ENCODE peak calls at places on chromosomes 6 and 20, in ten cellular contexts. Y is fibroblast of mammary gland, C is tibial artery, E is HFFc6, D is HepG2, W is kidney, N is ovary, L is neural progenitor cell, Q is endothelial cell of umbilical vein, J is GM13976. A is an unnamed sample.

GRCh38 chr6:110421749-110422443 is 6.5 kb upstream of the DDO start:
- DNase-seq in Y (no peak), C (no peak), E (no peak), D (no peak), W (no peak), N (no peak), L (no peak), Q (no peak), J (no peak), A (no peak)

GRCh38 chr6:161395832-161396231 is 122.0 kb upstream of the AGPAT4 start:
- DNase-seq in Y (no peak), C (no peak), E (no peak), D (no peak), W (no peak), N (no peak), L (no peak), Q (no peak), J (no peak), A (no peak)

GRCh38 chr6:45667265-45667664 is 289.5 kb upstream of the SUPT3H start:
- DNase-seq in Y (no peak), C (no peak), E (no peak), D (no peak), W (no peak), N (no peak), L (peak; percentile 40), Q (no peak), J (no peak), A (no peak)

GRCh38 chr6:52788478-52788877 is 15.1 kb downstream of the GSTA1 start:
- DNase-seq in Y (no peak), C (no peak), E (no peak), D (peak; percentile 35), W (no peak), N (no peak), L (no peak), Q (no peak), J (no peak), A (no peak)

GRCh38 chr20:8853805-8854338 is 215.0 kb upstream of the PLCB4 start:
- DNase-seq in Y (peak; percentile 84), C (no peak), E (peak; percentile 86), D (peak; percentile 89), W (no peak), N (peak; percentile 29), L (peak; percentile 81), Q (peak; percentile 90), J (peak; percentile 39), A (peak; percentile 46)

GRCh38 chr6:96886519-96886918 is 11.2 kb downstream of the NDUFAF4 start:
- DNase-seq in Y (no peak), C (no peak), E (no peak), D (no peak), W (no peak), N (no peak), L (no peak), Q (no peak), J (no peak), A (no peak)

GRCh38 chr6:51812231-51812630 is 275.2 kb downstream of the PKHD1 start:
- DNase-seq in Y (no peak), C (no peak), E (no peak), D (no peak), W (no peak), N (no peak), L (no peak), Q (no peak), J (no peak), A (no peak)

GRCh38 chr6:169700296-169700695 is 1.5 kb downstream of the WDR27 start:
- DNase-seq in Y (peak; percentile 22), C (no peak), E (peak; percentile 45), D (no peak), W (no peak), N (no peak), L (no peak), Q (peak; percentile 24), J (no peak), A (no peak)

GRCh38 chr20:3156811-3157619 is 2.6 kb downstream of the FASTKD5 start:
- DNase-seq in Y (peak; percentile 15), C (no peak), E (no peak), D (no peak), W (no peak), N (no peak), L (no peak), Q (no peak), J (peak; percentile 68), A (peak; percentile 69)

GRCh38 chr6:142408409-142408808 is 106.6 kb downstream of the ADGRG6 start:
- DNase-seq in Y (peak; percentile 42), C (no peak), E (no peak), D (no peak), W (no peak), N (no peak), L (no peak), Q (peak; percentile 50), J (no peak), A (no peak)
- TF ChIP-seq CTCF in Y (peak; percentile 36), C (no peak), E (peak; percentile 52), D (no peak), W (no peak), N (no peak), L (peak; percentile 15), Q (peak; percentile 14), J (no peak), A (no peak)

GRCh38 chr6:163935158-163935762 is 520.7 kb downstream of the QKI start:
- DNase-seq in Y (no peak), C (no peak), E (no peak), D (no peak), W (no peak), N (no peak), L (no peak), Q (peak; percentile 30), J (no peak), A (no peak)
- TF ChIP-seq CTCF in Y (no peak), C (no peak), E (no peak), D (no peak), W (no peak), N (no peak), L (no peak), Q (no peak), J (no peak), A (no peak)

DNA sequence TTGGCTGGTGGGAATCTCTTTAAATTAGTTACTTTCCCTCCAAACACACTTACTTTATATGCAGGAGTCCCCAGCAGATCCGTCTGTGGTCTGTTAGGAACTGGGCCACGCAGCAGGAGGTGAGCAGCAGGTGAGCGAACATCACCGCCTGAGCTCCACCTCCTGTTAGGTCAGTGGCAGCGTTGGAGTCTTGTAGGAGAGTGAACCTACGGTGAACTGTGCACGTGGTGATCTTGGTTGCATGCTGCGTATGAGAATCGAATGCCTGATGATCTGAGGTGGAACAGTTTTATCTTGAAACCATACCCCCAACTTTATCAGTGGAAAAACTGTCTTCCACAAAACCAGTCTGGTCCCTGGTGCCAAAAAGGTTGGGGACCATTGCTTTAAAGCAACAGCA is 5.0 kb downstream of the SERPINB6 start:
- DNase-seq in Y (no peak), C (no peak), E (no peak), D (no peak), W (no peak), N (no peak), L (no peak), Q (no peak), J (no peak), A (no peak)
- TF ChIP-seq CTCF in Y (no peak), C (no peak), E (no peak), D (no peak), W (no peak), N (no peak), L (no peak), Q (no peak), J (no peak), A (no peak)

GRCh38 chr20:50163570-50164317 is 10.2 kb upstream of the PEDS1 start:
- DNase-seq in Y (peak; percentile 72), C (no peak), E (no peak), D (peak; percentile 47), W (no peak), N (no peak), L (no peak), Q (no peak), J (no peak), A (no peak)

GRCh38 chr20:50170549-50171220 is 17.2 kb upstream of the PEDS1 start:
- DNase-seq in Y (no peak), C (no peak), E (no peak), D (no peak), W (no peak), N (no peak), L (no peak), Q (no peak), J (no peak), A (no peak)

GRCh38 chr20:50169329-50169823 is 15.9 kb upstream of the PEDS1 start:
- DNase-seq in Y (peak; percentile 83), C (peak; percentile 89), E (peak; percentile 62), D (peak; percentile 85), W (peak; percentile 85), N (peak; percentile 80), L (peak; percentile 71), Q (peak; percentile 90), J (peak; percentile 75), A (peak; percentile 68)

DNA sequence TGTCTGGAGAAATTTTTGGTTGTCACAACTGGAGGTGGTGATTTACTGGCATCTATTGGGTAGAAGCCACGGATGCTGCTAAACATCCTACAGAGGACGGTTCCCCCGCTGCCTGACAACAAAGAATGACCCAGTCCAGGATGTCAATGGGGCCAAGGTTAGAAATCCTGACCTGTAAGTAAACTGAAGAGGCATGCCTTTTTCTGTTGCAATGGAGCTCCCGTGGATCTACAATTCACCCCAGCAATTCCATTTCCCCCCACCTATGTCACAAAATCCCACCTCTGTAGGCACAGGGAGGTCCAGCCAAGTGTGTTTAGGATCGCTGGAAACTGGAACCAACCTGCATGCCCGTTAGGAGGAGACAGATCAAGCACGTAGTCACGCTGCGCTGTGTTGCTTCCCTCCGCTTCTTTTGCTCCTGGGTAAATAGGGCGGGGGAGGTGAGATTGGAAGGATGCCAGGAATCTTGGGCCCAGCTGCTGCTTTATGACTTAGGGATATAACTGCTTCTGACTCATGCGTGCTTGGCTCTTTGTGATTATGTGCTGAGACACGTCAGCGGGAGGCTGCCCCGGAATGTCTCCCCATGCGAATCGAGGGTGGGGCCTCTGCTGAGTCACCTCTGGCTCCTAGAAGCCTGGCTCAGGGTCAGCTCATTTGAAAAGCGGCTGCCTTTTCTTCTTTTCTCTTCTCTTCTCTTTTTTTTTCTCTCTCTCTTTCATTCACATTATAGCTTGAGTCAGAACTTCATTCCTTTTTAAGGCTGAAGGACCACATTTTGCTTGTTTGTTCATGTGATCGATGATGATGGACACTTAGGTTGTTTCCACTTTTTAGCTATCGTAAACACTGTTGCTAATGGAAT is 12.4 kb upstream of the PEDS1 start:
- DNase-seq in Y (peak; percentile 100), C (peak; percentile 99), E (peak; percentile 100), D (peak; percentile 100), W (peak; percentile 99), N (peak; percentile 99), L (peak; percentile 87), Q (peak; percentile 100), J (peak; percentile 91), A (peak; percentile 90)
- TF ChIP-seq CTCF in Y (no peak), C (no peak), E (peak; percentile 8), D (peak; percentile 39), W (no peak), N (no peak), L (no peak), Q (no peak), J (no peak), A (no peak)

GRCh38 chr20:10357974-10358373 is 76.0 kb downstream of the MKKS start:
- DNase-seq in Y (peak; percentile 44), C (no peak), E (no peak), D (no peak), W (no peak), N (no peak), L (peak; percentile 6), Q (peak; percentile 37), J (no peak), A (no peak)
- TF ChIP-seq CTCF in Y (peak; percentile 81), C (peak; percentile 26), E (peak; percentile 79), D (no peak), W (no peak), N (peak; percentile 23), L (peak; percentile 62), Q (peak; percentile 13), J (no peak), A (no peak)